ENCODE peak calls at places on chromosomes 3 and 15, in five cellular contexts. M, Q, F, Z and R are unnamed samples.
A peak's percentile ranks its signal among the peaks of the same experiment; 100 is the strongest.

GRCh38 chr3:7160689-7161088 is 299.8 kb downstream of the GRM7 start:
- DNase-seq in M (no peak), Q (no peak), F (no peak), Z (no peak), R (no peak)

GRCh38 chr15:40904552-40905201 is 10.4 kb downstream of the VPS18 start:
- DNase-seq in M (no peak), Q (no peak), F (no peak), Z (no peak), R (no peak)

GRCh38 chr3:185308126-185308754 is 54.4 kb upstream of the EHHADH start:
- DNase-seq in M (peak; percentile 11), Q (peak; percentile 28), F (peak; percentile 41), Z (peak; percentile 70), R (no peak)

GRCh38 chr15:69134841-69135240 is 25.6 kb upstream of the GLCE start:
- DNase-seq in M (no peak), Q (no peak), F (no peak), Z (no peak), R (no peak)

GRCh38 chr3:195068045-195068444 is 202.9 kb downstream of the XXYLT1 start:
- DNase-seq in M (no peak), Q (no peak), F (no peak), Z (peak; percentile 39), R (no peak)

GRCh38 chr3:8962226-8962861 is 928 bp downstream of the RAD18 start:
- DNase-seq in M (no peak), Q (no peak), F (no peak), Z (peak; percentile 51), R (no peak)

GRCh38 chr3:183203670-183204069 is 41.1 kb upstream of the LAMP3 start:
- DNase-seq in M (no peak), Q (no peak), F (no peak), Z (no peak), R (no peak)

GRCh38 chr15:47717036-47717611 is at the start of gene SEMA6D:
- DNase-seq in M (no peak), Q (peak; percentile 32), F (peak; percentile 42), Z (peak; percentile 65), R (peak; percentile 68)

GRCh38 chr3:2837893-2838292 is 272.3 kb downstream of the IL5RA start:
- DNase-seq in M (no peak), Q (no peak), F (no peak), Z (no peak), R (no peak)

GRCh38 chr15:95345867-95346266 is 984.6 kb upstream of the NR2F2 start:
- DNase-seq in M (no peak), Q (no peak), F (no peak), Z (no peak), R (no peak)

GRCh38 chr3:26198609-26199008 is 408.7 kb downstream of the OXSM start:
- DNase-seq in M (no peak), Q (no peak), F (no peak), Z (no peak), R (no peak)

GRCh38 chr3:197730200-197730599 is 6.5 kb downstream of the RUBCN start:
- DNase-seq in M (no peak), Q (peak; percentile 76), F (no peak), Z (peak; percentile 85), R (no peak)

GRCh38 chr3:160754371-160754854 is 1.6 kb upstream of the PPM1L start:
- DNase-seq in M (peak; percentile 12), Q (no peak), F (peak; percentile 22), Z (peak; percentile 63), R (peak; percentile 11)